ENCODE peak calls at places on chromosomes 11 and 22, in five cellular contexts. I is OCI-M1, E is PC-9, C is H7, R is erythroblast. M is an unnamed sample.

GRCh38 chr22:37381489-37381888 is 45.8 kb downstream of the ELFN2 start:
- DNase-seq in I (no peak), E (no peak), C (no peak), R (no peak), M (no peak)

GRCh38 chr11:28871090-28871489 is 762.9 kb downstream of the METTL15 start:
- DNase-seq in I (no peak), E (no peak), C (no peak), R (no peak), M (no peak)

GRCh38 chr11:970319-970871 is 44.7 kb downstream of the AP2A2 start:
- DNase-seq in I (no peak), E (no peak), C (peak; percentile 31), R (no peak), M (no peak)

GRCh38 chr11:62621567-62622470 is at the start of gene B3GAT3:
- DNase-seq in I (peak; percentile 99), E (peak; percentile 100), C (peak; percentile 100), R (peak; percentile 98), M (peak; percentile 99)

GRCh38 chr11:71252782-71253730 is 679 bp upstream of the SHANK2 start:
- DNase-seq in I (no peak), E (peak; percentile 74), C (peak; percentile 83), R (no peak), M (peak; percentile 46)

GRCh38 chr22:45878051-45878764 is 98.8 kb downstream of the WNT7B start:
- DNase-seq in I (no peak), E (no peak), C (peak; percentile 86), R (no peak), M (no peak)

GRCh38 chr22:39746600-39747262 is 146.8 kb downstream of the ENTHD1 start:
- DNase-seq in I (no peak), E (no peak), C (no peak), R (no peak), M (no peak)

GRCh38 chr11:69893631-69894030 is 74.4 kb upstream of the FGF3 start:
- DNase-seq in I (no peak), E (no peak), C (no peak), R (no peak), M (no peak)

GRCh38 chr11:71086687-71087258 is 165.6 kb downstream of the SHANK2 start:
- DNase-seq in I (peak; percentile 62), E (peak; percentile 46), C (peak; percentile 86), R (no peak), M (no peak)

GRCh38 chr11:75326439-75326810 is 25.0 kb downstream of the ARRB1 start:
- DNase-seq in I (no peak), E (no peak), C (no peak), R (no peak), M (no peak)

GRCh38 chr11:118663381-118663780 is 16.1 kb downstream of the TREH start:
- DNase-seq in I (no peak), E (no peak), C (no peak), R (no peak), M (no peak)

GRCh38 chr11:9120659-9121350 is 29.4 kb upstream of the SCUBE2 start:
- DNase-seq in I (peak; percentile 12), E (no peak), C (peak; percentile 77), R (no peak), M (no peak)

GRCh38 chr22:38163844-38164577 is 17.6 kb downstream of the PLA2G6 start:
- DNase-seq in I (peak; percentile 41), E (no peak), C (peak; percentile 16), R (peak; percentile 27), M (no peak)

GRCh38 chr22:18096823-18097222 is 13.8 kb upstream of the TUBA8 start:
- DNase-seq in I (no peak), E (no peak), C (no peak), R (no peak), M (no peak)

GRCh38 chr22:40855104-40855959 is 1.1 kb downstream of the ST13 start:
- DNase-seq in I (peak; percentile 72), E (no peak), C (no peak), R (peak; percentile 89), M (no peak)

GRCh38 chr22:49771266-49772065 is 56.2 kb downstream of the BRD1 start:
- DNase-seq in I (no peak), E (no peak), C (peak; percentile 80), R (no peak), M (no peak)

M was measured in lung.